ENCODE peak calls at places on chromosome 5, in four cellular contexts. One of them, this sample, is unnamed.

GRCh38 chr5:175814676-175815075 is 56.7 kb upstream of the CPLX2 start:
- DNase-seq in CD8-positive, alpha-beta T cell: no peak
- DNase-seq in HCT116: peak
- DNase-seq in fibroblast of lung: peak
- DNase-seq in this sample: no peak

GRCh38 chr5:77844408-77845272 is 68.5 kb upstream of the TBCA start:
- DNase-seq in CD8-positive, alpha-beta T cell: no peak
- DNase-seq in HCT116: no peak
- DNase-seq in fibroblast of lung: peak
- DNase-seq in this sample: no peak

GRCh38 chr5:140573683-140574082 is 9.1 kb downstream of the SLC35A4 start:
- DNase-seq in CD8-positive, alpha-beta T cell: no peak
- DNase-seq in HCT116: no peak
- DNase-seq in fibroblast of lung: no peak
- DNase-seq in this sample: no peak

GRCh38 chr5:65394078-65394477 is 87.6 kb downstream of the ADAMTS6 start:
- DNase-seq in CD8-positive, alpha-beta T cell: no peak
- DNase-seq in HCT116: no peak
- DNase-seq in fibroblast of lung: peak
- DNase-seq in this sample: peak

GRCh38 chr5:139649082-139649991 is 1.2 kb downstream of the CXXC5 start:
- DNase-seq in CD8-positive, alpha-beta T cell: no peak
- DNase-seq in HCT116: no peak
- DNase-seq in fibroblast of lung: no peak
- DNase-seq in this sample: no peak

GRCh38 chr5:64854855-64855254 is 86.1 kb downstream of the CWC27 start:
- DNase-seq in CD8-positive, alpha-beta T cell: no peak
- DNase-seq in HCT116: no peak
- DNase-seq in fibroblast of lung: peak
- DNase-seq in this sample: no peak

GRCh38 chr5:74810915-74811314 is 43.9 kb downstream of the NSA2 start:
- DNase-seq in CD8-positive, alpha-beta T cell: no peak
- DNase-seq in HCT116: no peak
- DNase-seq in fibroblast of lung: no peak
- DNase-seq in this sample: no peak

GRCh38 chr5:134647750-134648424 is 698 bp upstream of the SEC24A start:
- DNase-seq in CD8-positive, alpha-beta T cell: peak
- DNase-seq in HCT116: peak
- DNase-seq in fibroblast of lung: peak
- DNase-seq in this sample: no peak

GRCh38 chr5:104932431-104932830 is 1369.8 kb upstream of the NUDT12 start:
- DNase-seq in CD8-positive, alpha-beta T cell: no peak
- DNase-seq in HCT116: no peak
- DNase-seq in fibroblast of lung: no peak
- DNase-seq in this sample: no peak

GRCh38 chr5:157562111-157562581 is 13.4 kb downstream of the ADAM19 start:
- DNase-seq in CD8-positive, alpha-beta T cell: no peak
- DNase-seq in HCT116: no peak
- DNase-seq in fibroblast of lung: peak
- DNase-seq in this sample: no peak

GRCh38 chr5:73437126-73438047 is 11.2 kb downstream of the FOXD1 start:
- DNase-seq in CD8-positive, alpha-beta T cell: no peak
- DNase-seq in HCT116: peak
- DNase-seq in fibroblast of lung: peak
- DNase-seq in this sample: no peak

GRCh38 chr5:194603-195209 is 3.4 kb downstream of the LRRC14B start:
- DNase-seq in CD8-positive, alpha-beta T cell: peak
- DNase-seq in HCT116: no peak
- DNase-seq in fibroblast of lung: no peak
- DNase-seq in this sample: no peak

GRCh38 chr5:172437445-172438303 is 16.7 kb downstream of the SH3PXD2B start:
- DNase-seq in CD8-positive, alpha-beta T cell: no peak
- DNase-seq in HCT116: peak
- DNase-seq in fibroblast of lung: peak
- DNase-seq in this sample: peak

GRCh38 chr5:117488976-117489500 is 914.4 kb upstream of the SEMA6A start:
- DNase-seq in CD8-positive, alpha-beta T cell: no peak
- DNase-seq in HCT116: no peak
- DNase-seq in fibroblast of lung: no peak
- DNase-seq in this sample: no peak

GRCh38 chr5:132592521-132592920 is 35.7 kb downstream of the RAD50 start:
- DNase-seq in CD8-positive, alpha-beta T cell: no peak
- DNase-seq in HCT116: no peak
- DNase-seq in fibroblast of lung: no peak
- DNase-seq in this sample: no peak

GRCh38 chr5:93588586-93589347 is 5.7 kb downstream of the NR2F1 start:
- DNase-seq in CD8-positive, alpha-beta T cell: no peak
- DNase-seq in HCT116: no peak
- DNase-seq in fibroblast of lung: peak
- DNase-seq in this sample: no peak

GRCh38 chr5:12467799-12468198 is 563.6 kb upstream of the CTNND2 start:
- DNase-seq in CD8-positive, alpha-beta T cell: no peak
- DNase-seq in HCT116: no peak
- DNase-seq in fibroblast of lung: no peak
- DNase-seq in this sample: no peak

GRCh38 chr5:136979131-136979530 is 520.0 kb downstream of the SPOCK1 start:
- DNase-seq in CD8-positive, alpha-beta T cell: no peak
- DNase-seq in HCT116: no peak
- DNase-seq in fibroblast of lung: no peak
- DNase-seq in this sample: no peak

GRCh38 chr5:17314907-17315471 is 97.6 kb downstream of the BASP1 start:
- DNase-seq in CD8-positive, alpha-beta T cell: no peak
- DNase-seq in HCT116: no peak
- DNase-seq in fibroblast of lung: peak
- DNase-seq in this sample: no peak

GRCh38 chr5:151686673-151687378 is at the start of gene SPARC:
- DNase-seq in CD8-positive, alpha-beta T cell: no peak
- DNase-seq in HCT116: no peak
- DNase-seq in fibroblast of lung: peak
- DNase-seq in this sample: peak

GRCh38 chr5:98576275-98576674 is 197.2 kb upstream of the RGMB start:
- DNase-seq in CD8-positive, alpha-beta T cell: no peak
- DNase-seq in HCT116: no peak
- DNase-seq in fibroblast of lung: no peak
- DNase-seq in this sample: no peak

GRCh38 chr5:160702323-160702722 is 149.7 kb downstream of the ATP10B start:
- DNase-seq in CD8-positive, alpha-beta T cell: no peak
- DNase-seq in HCT116: no peak
- DNase-seq in fibroblast of lung: no peak
- DNase-seq in this sample: no peak

GRCh38 chr5:92372766-92373165 is 989.6 kb upstream of the ARRDC3 start:
- DNase-seq in CD8-positive, alpha-beta T cell: no peak
- DNase-seq in HCT116: no peak
- DNase-seq in fibroblast of lung: peak
- DNase-seq in this sample: no peak

GRCh38 chr5:141811287-141812155 is 66.7 kb downstream of the PCDH1 start:
- DNase-seq in CD8-positive, alpha-beta T cell: peak
- DNase-seq in HCT116: no peak
- DNase-seq in fibroblast of lung: no peak
- DNase-seq in this sample: no peak

GRCh38 chr5:56003179-56003578 is 8.4 kb upstream of the IL6ST start:
- DNase-seq in CD8-positive, alpha-beta T cell: no peak
- DNase-seq in HCT116: peak
- DNase-seq in fibroblast of lung: peak
- DNase-seq in this sample: no peak

GRCh38 chr5:72523960-72524582 is 16.9 kb upstream of the ZNF366 start:
- DNase-seq in CD8-positive, alpha-beta T cell: no peak
- DNase-seq in HCT116: peak
- DNase-seq in fibroblast of lung: peak
- DNase-seq in this sample: no peak

GRCh38 chr5:159393854-159394274 is 63.6 kb upstream of the IL12B start:
- DNase-seq in CD8-positive, alpha-beta T cell: no peak
- DNase-seq in HCT116: no peak
- DNase-seq in fibroblast of lung: no peak
- DNase-seq in this sample: no peak

GRCh38 chr5:131610198-131611063 is 24.6 kb downstream of the RAPGEF6 start:
- DNase-seq in CD8-positive, alpha-beta T cell: no peak
- DNase-seq in HCT116: peak
- DNase-seq in fibroblast of lung: peak
- DNase-seq in this sample: no peak

GRCh38 chr5:37735649-37736347 is 104.0 kb downstream of the GDNF start:
- DNase-seq in CD8-positive, alpha-beta T cell: no peak
- DNase-seq in HCT116: no peak
- DNase-seq in fibroblast of lung: peak
- DNase-seq in this sample: no peak

GRCh38 chr5:84425365-84425764 is 40.7 kb upstream of the EDIL3 start:
- DNase-seq in CD8-positive, alpha-beta T cell: no peak
- DNase-seq in HCT116: no peak
- DNase-seq in fibroblast of lung: no peak
- DNase-seq in this sample: no peak

GRCh38 chr5:71633255-71634155 is 46.4 kb downstream of the MCCC2 start:
- DNase-seq in CD8-positive, alpha-beta T cell: no peak
- DNase-seq in HCT116: no peak
- DNase-seq in fibroblast of lung: no peak
- DNase-seq in this sample: no peak

GRCh38 chr5:76372320-76373054 is 30.6 kb upstream of the IQGAP2 start:
- DNase-seq in CD8-positive, alpha-beta T cell: no peak
- DNase-seq in HCT116: peak
- DNase-seq in fibroblast of lung: peak
- DNase-seq in this sample: no peak

GRCh38 chr5:66661149-66661548 is 65.0 kb downstream of the MAST4 start:
- DNase-seq in CD8-positive, alpha-beta T cell: no peak
- DNase-seq in HCT116: no peak
- DNase-seq in fibroblast of lung: peak
- DNase-seq in this sample: no peak

DNA sequence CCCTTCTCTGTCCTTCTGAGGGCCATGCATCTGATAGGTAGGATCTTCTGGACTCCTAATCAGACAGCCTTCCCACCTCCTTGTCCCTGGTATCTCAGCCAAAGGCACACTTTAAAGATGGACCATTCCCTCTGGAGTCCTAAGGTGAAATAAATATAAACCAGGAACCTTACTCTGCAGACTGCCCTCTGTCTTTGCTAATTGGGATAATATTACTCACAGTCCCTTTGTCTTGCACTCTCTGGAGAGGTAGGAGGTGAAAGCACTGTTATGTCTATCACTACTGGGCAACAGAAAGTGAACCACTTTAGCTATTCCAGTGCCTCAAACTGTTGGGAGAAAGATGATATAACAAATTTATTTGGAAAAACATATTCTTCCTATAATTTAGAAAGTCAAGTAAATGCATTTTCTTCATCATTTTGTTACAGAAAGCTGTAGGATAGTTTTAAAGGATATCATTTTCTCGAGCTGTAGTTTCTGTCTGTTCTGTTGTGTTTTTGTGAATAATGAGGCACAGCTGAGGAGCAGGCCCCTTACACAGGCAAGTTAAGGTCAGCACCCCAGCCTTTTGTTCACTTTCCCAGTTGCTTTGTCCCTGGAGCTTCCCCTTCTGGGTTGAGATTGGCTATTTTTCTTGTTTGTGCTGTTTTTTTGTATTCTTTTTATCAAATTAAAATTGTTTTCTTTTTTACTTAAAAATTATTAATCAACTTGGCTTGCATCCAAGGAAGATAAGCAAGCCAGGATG is 213.6 kb upstream of the ACTBL2 start:
- DNase-seq in CD8-positive, alpha-beta T cell: no peak
- DNase-seq in HCT116: no peak
- DNase-seq in fibroblast of lung: peak
- DNase-seq in this sample: no peak
- TF ChIP-seq CTCF in CD8-positive, alpha-beta T cell: no peak
- TF ChIP-seq CTCF in HCT116: peak
- TF ChIP-seq CTCF in fibroblast of lung: no peak
- TF ChIP-seq CTCF in this sample: no peak

GRCh38 chr5:88141695-88141979 is 127.0 kb downstream of the TMEM161B start:
- DNase-seq in CD8-positive, alpha-beta T cell: no peak
- DNase-seq in HCT116: no peak
- DNase-seq in fibroblast of lung: no peak
- DNase-seq in this sample: no peak

GRCh38 chr5:88143693-88144218 is 124.9 kb downstream of the TMEM161B start:
- DNase-seq in CD8-positive, alpha-beta T cell: no peak
- DNase-seq in HCT116: no peak
- DNase-seq in fibroblast of lung: no peak
- DNase-seq in this sample: no peak

GRCh38 chr5:88140863-88141694 is 127.6 kb downstream of the TMEM161B start:
- DNase-seq in CD8-positive, alpha-beta T cell: peak
- DNase-seq in HCT116: peak
- DNase-seq in fibroblast of lung: peak
- DNase-seq in this sample: peak

GRCh38 chr5:88144219-88145040 is 124.2 kb downstream of the TMEM161B start:
- DNase-seq in CD8-positive, alpha-beta T cell: no peak
- DNase-seq in HCT116: no peak
- DNase-seq in fibroblast of lung: no peak
- DNase-seq in this sample: no peak

GRCh38 chr5:88142801-88143692 is 125.6 kb downstream of the TMEM161B start:
- DNase-seq in CD8-positive, alpha-beta T cell: no peak
- DNase-seq in HCT116: no peak
- DNase-seq in fibroblast of lung: peak
- DNase-seq in this sample: no peak
- H3K27ac ChIP-seq in CD8-positive, alpha-beta T cell: no peak
- H3K27ac ChIP-seq in HCT116: no peak
- H3K27ac ChIP-seq in fibroblast of lung: no peak
- H3K27ac ChIP-seq in this sample: peak

GRCh38 chr5:179909224-179909623 is 1.5 kb upstream of the TBC1D9B start:
- DNase-seq in CD8-positive, alpha-beta T cell: no peak
- DNase-seq in HCT116: no peak
- DNase-seq in fibroblast of lung: no peak
- DNase-seq in this sample: no peak

GRCh38 chr5:179908528-179908927 is 831 bp upstream of the TBC1D9B start:
- DNase-seq in CD8-positive, alpha-beta T cell: no peak
- DNase-seq in HCT116: no peak
- DNase-seq in fibroblast of lung: no peak
- DNase-seq in this sample: no peak

GRCh38 chr5:179906294-179906794 is 1.4 kb downstream of the TBC1D9B start:
- DNase-seq in CD8-positive, alpha-beta T cell: no peak
- DNase-seq in HCT116: no peak
- DNase-seq in fibroblast of lung: no peak
- DNase-seq in this sample: no peak

GRCh38 chr5:179906795-179907569 is 715 bp downstream of the TBC1D9B start:
- DNase-seq in CD8-positive, alpha-beta T cell: peak
- DNase-seq in HCT116: no peak
- DNase-seq in fibroblast of lung: peak
- DNase-seq in this sample: no peak

GRCh38 chr5:179907570-179908324 is at the start of gene TBC1D9B:
- DNase-seq in CD8-positive, alpha-beta T cell: peak
- DNase-seq in HCT116: no peak
- DNase-seq in fibroblast of lung: peak
- DNase-seq in this sample: peak
- TF ChIP-seq CTCF in CD8-positive, alpha-beta T cell: peak
- TF ChIP-seq CTCF in HCT116: no peak
- TF ChIP-seq CTCF in fibroblast of lung: peak
- TF ChIP-seq CTCF in this sample: peak

DNA sequence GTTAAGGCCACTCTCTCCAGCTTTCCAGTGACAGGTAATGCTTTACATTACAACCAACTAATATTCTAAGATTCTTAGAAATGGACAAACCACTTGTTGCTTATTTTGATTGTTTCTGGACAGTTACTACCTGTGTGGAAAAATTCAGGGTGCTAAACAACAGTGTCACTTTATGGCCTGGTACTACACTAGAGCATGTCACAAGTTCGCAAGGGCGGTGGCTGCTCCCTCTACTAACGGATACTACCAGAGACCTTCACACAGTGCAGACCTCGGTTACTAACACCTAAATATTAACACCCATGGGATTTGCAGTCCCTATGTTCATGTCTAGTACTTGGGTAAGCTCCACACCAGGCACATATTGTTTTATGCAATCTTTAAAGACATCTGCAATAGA is 13.4 kb downstream of the HMGXB3 start:
- DNase-seq in CD8-positive, alpha-beta T cell: no peak
- DNase-seq in HCT116: no peak
- DNase-seq in fibroblast of lung: no peak
- DNase-seq in this sample: no peak
- H3K27ac ChIP-seq in CD8-positive, alpha-beta T cell: no peak
- H3K27ac ChIP-seq in HCT116: no peak
- H3K27ac ChIP-seq in fibroblast of lung: no peak
- H3K27ac ChIP-seq in this sample: no peak

This sample was measured in coronary artery.